ENCODE peak calls at places on chromosomes 1 and 21, in ten cellular contexts. One of them, this sample, is unnamed. For H3K4me1, the result is how much of the 10 kb centered on the place peaks cover.

GRCh38 chr1:206754011-206754410 is 16.6 kb upstream of the IL19 start:
- DNase-seq in transverse colon: no peak
- DNase-seq in A549: no peak
- DNase-seq in psoas muscle: no peak
- DNase-seq in effector memory CD4-positive, alpha-beta T cell: no peak
- DNase-seq in ovary: no peak
- DNase-seq in neural progenitor cell: no peak
- DNase-seq in CD4-positive, alpha-beta memory T cell: no peak
- DNase-seq in tibial nerve: no peak
- DNase-seq in fibroblast of lung: no peak
- DNase-seq in this sample: no peak

GRCh38 chr1:212908971-212909370 is 41.4 kb upstream of the VASH2 start:
- DNase-seq in transverse colon: no peak
- DNase-seq in A549: no peak
- DNase-seq in psoas muscle: no peak
- DNase-seq in effector memory CD4-positive, alpha-beta T cell: no peak
- DNase-seq in ovary: no peak
- DNase-seq in neural progenitor cell: no peak
- DNase-seq in CD4-positive, alpha-beta memory T cell: no peak
- DNase-seq in tibial nerve: no peak
- DNase-seq in fibroblast of lung: no peak
- DNase-seq in this sample: no peak

GRCh38 chr1:65979145-65979544 is 186.4 kb downstream of the PDE4B start:
- DNase-seq in transverse colon: no peak
- DNase-seq in A549: peak
- DNase-seq in psoas muscle: no peak
- DNase-seq in effector memory CD4-positive, alpha-beta T cell: no peak
- DNase-seq in ovary: no peak
- DNase-seq in neural progenitor cell: no peak
- DNase-seq in CD4-positive, alpha-beta memory T cell: no peak
- DNase-seq in tibial nerve: no peak
- DNase-seq in fibroblast of lung: peak
- DNase-seq in this sample: no peak

GRCh38 chr1:94038511-94038910 is 82.4 kb downstream of the ABCA4 start:
- DNase-seq in transverse colon: no peak
- DNase-seq in A549: no peak
- DNase-seq in psoas muscle: no peak
- DNase-seq in effector memory CD4-positive, alpha-beta T cell: no peak
- DNase-seq in ovary: no peak
- DNase-seq in neural progenitor cell: peak
- DNase-seq in CD4-positive, alpha-beta memory T cell: no peak
- DNase-seq in tibial nerve: no peak
- DNase-seq in fibroblast of lung: peak
- DNase-seq in this sample: no peak

GRCh38 chr1:74010206-74010605 is 187.8 kb downstream of the LRRIQ3 start:
- DNase-seq in transverse colon: no peak
- DNase-seq in A549: no peak
- DNase-seq in psoas muscle: no peak
- DNase-seq in effector memory CD4-positive, alpha-beta T cell: no peak
- DNase-seq in ovary: no peak
- DNase-seq in neural progenitor cell: no peak
- DNase-seq in CD4-positive, alpha-beta memory T cell: peak
- DNase-seq in tibial nerve: no peak
- DNase-seq in fibroblast of lung: no peak
- DNase-seq in this sample: no peak

GRCh38 chr21:39220150-39220549 is 36.9 kb upstream of the PSMG1 start:
- DNase-seq in transverse colon: no peak
- DNase-seq in A549: no peak
- DNase-seq in psoas muscle: no peak
- DNase-seq in effector memory CD4-positive, alpha-beta T cell: no peak
- DNase-seq in ovary: no peak
- DNase-seq in neural progenitor cell: no peak
- DNase-seq in CD4-positive, alpha-beta memory T cell: no peak
- DNase-seq in tibial nerve: no peak
- DNase-seq in fibroblast of lung: no peak
- DNase-seq in this sample: no peak

GRCh38 chr1:55131801-55132200 is 83.4 kb downstream of the USP24 start:
- DNase-seq in transverse colon: no peak
- DNase-seq in A549: no peak
- DNase-seq in psoas muscle: no peak
- DNase-seq in effector memory CD4-positive, alpha-beta T cell: no peak
- DNase-seq in ovary: no peak
- DNase-seq in neural progenitor cell: no peak
- DNase-seq in CD4-positive, alpha-beta memory T cell: no peak
- DNase-seq in tibial nerve: no peak
- DNase-seq in fibroblast of lung: peak
- DNase-seq in this sample: no peak

GRCh38 chr1:214310777-214311690 is 30.1 kb downstream of the SMYD2 start:
- DNase-seq in transverse colon: no peak
- DNase-seq in A549: no peak
- DNase-seq in psoas muscle: no peak
- DNase-seq in effector memory CD4-positive, alpha-beta T cell: no peak
- DNase-seq in ovary: no peak
- DNase-seq in neural progenitor cell: peak
- DNase-seq in CD4-positive, alpha-beta memory T cell: peak
- DNase-seq in tibial nerve: no peak
- DNase-seq in fibroblast of lung: no peak
- DNase-seq in this sample: no peak

GRCh38 chr1:210438928-210439841 is 110.5 kb downstream of the HHAT start:
- DNase-seq in transverse colon: no peak
- DNase-seq in A549: peak
- DNase-seq in psoas muscle: no peak
- DNase-seq in effector memory CD4-positive, alpha-beta T cell: no peak
- DNase-seq in ovary: no peak
- DNase-seq in neural progenitor cell: no peak
- DNase-seq in CD4-positive, alpha-beta memory T cell: no peak
- DNase-seq in tibial nerve: no peak
- DNase-seq in fibroblast of lung: peak
- DNase-seq in this sample: no peak

GRCh38 chr1:94542088-94542671 is 621 bp upstream of the F3 start:
- DNase-seq in transverse colon: peak
- DNase-seq in A549: no peak
- DNase-seq in psoas muscle: peak
- DNase-seq in effector memory CD4-positive, alpha-beta T cell: no peak
- DNase-seq in ovary: peak
- DNase-seq in neural progenitor cell: peak
- DNase-seq in CD4-positive, alpha-beta memory T cell: no peak
- DNase-seq in tibial nerve: peak
- DNase-seq in fibroblast of lung: peak
- DNase-seq in this sample: peak

GRCh38 chr1:228342627-228343210 is 63.9 kb downstream of the TRIM11 start:
- DNase-seq in transverse colon: peak
- DNase-seq in A549: no peak
- DNase-seq in psoas muscle: peak
- DNase-seq in effector memory CD4-positive, alpha-beta T cell: no peak
- DNase-seq in ovary: no peak
- DNase-seq in neural progenitor cell: no peak
- DNase-seq in CD4-positive, alpha-beta memory T cell: no peak
- DNase-seq in tibial nerve: no peak
- DNase-seq in fibroblast of lung: no peak
- DNase-seq in this sample: no peak

GRCh38 chr1:6447016-6447817 is 18.8 kb downstream of the TNFRSF25 start:
- DNase-seq in transverse colon: peak
- DNase-seq in A549: no peak
- DNase-seq in psoas muscle: no peak
- DNase-seq in effector memory CD4-positive, alpha-beta T cell: no peak
- DNase-seq in ovary: no peak
- DNase-seq in neural progenitor cell: peak
- DNase-seq in CD4-positive, alpha-beta memory T cell: peak
- DNase-seq in tibial nerve: no peak
- DNase-seq in fibroblast of lung: no peak
- DNase-seq in this sample: peak

GRCh38 chr1:111825217-111825616 is 69.5 kb downstream of the DDX20 start:
- DNase-seq in transverse colon: no peak
- DNase-seq in A549: no peak
- DNase-seq in psoas muscle: no peak
- DNase-seq in effector memory CD4-positive, alpha-beta T cell: no peak
- DNase-seq in ovary: no peak
- DNase-seq in neural progenitor cell: no peak
- DNase-seq in CD4-positive, alpha-beta memory T cell: no peak
- DNase-seq in tibial nerve: no peak
- DNase-seq in fibroblast of lung: no peak
- DNase-seq in this sample: no peak

GRCh38 chr1:169031566-169032224 is 74.8 kb upstream of the ATP1B1 start:
- DNase-seq in transverse colon: no peak
- DNase-seq in A549: no peak
- DNase-seq in psoas muscle: no peak
- DNase-seq in effector memory CD4-positive, alpha-beta T cell: no peak
- DNase-seq in ovary: no peak
- DNase-seq in neural progenitor cell: no peak
- DNase-seq in CD4-positive, alpha-beta memory T cell: no peak
- DNase-seq in tibial nerve: no peak
- DNase-seq in fibroblast of lung: no peak
- DNase-seq in this sample: no peak

GRCh38 chr1:109024651-109025050 is 17.3 kb downstream of the WDR47 start:
- DNase-seq in transverse colon: no peak
- DNase-seq in A549: no peak
- DNase-seq in psoas muscle: no peak
- DNase-seq in effector memory CD4-positive, alpha-beta T cell: no peak
- DNase-seq in ovary: no peak
- DNase-seq in neural progenitor cell: no peak
- DNase-seq in CD4-positive, alpha-beta memory T cell: no peak
- DNase-seq in tibial nerve: no peak
- DNase-seq in fibroblast of lung: peak
- DNase-seq in this sample: no peak

GRCh38 chr21:35252831-35253230 is 203.7 kb upstream of the RUNX1 start:
- DNase-seq in transverse colon: no peak
- DNase-seq in A549: no peak
- DNase-seq in psoas muscle: no peak
- DNase-seq in effector memory CD4-positive, alpha-beta T cell: no peak
- DNase-seq in ovary: no peak
- DNase-seq in neural progenitor cell: no peak
- DNase-seq in CD4-positive, alpha-beta memory T cell: no peak
- DNase-seq in tibial nerve: no peak
- DNase-seq in fibroblast of lung: peak
- DNase-seq in this sample: no peak

GRCh38 chr1:152969036-152969435 is 1.4 kb upstream of the SPRR4 start:
- DNase-seq in transverse colon: no peak
- DNase-seq in A549: no peak
- DNase-seq in psoas muscle: no peak
- DNase-seq in effector memory CD4-positive, alpha-beta T cell: no peak
- DNase-seq in ovary: no peak
- DNase-seq in neural progenitor cell: no peak
- DNase-seq in CD4-positive, alpha-beta memory T cell: no peak
- DNase-seq in tibial nerve: no peak
- DNase-seq in fibroblast of lung: no peak
- DNase-seq in this sample: no peak

GRCh38 chr1:213987876-213988638 is at the start of gene PROX1:
- DNase-seq in transverse colon: peak
- DNase-seq in A549: peak
- DNase-seq in psoas muscle: peak
- DNase-seq in effector memory CD4-positive, alpha-beta T cell: no peak
- DNase-seq in ovary: peak
- DNase-seq in neural progenitor cell: peak
- DNase-seq in CD4-positive, alpha-beta memory T cell: peak
- DNase-seq in tibial nerve: peak
- DNase-seq in fibroblast of lung: peak
- DNase-seq in this sample: peak

GRCh38 chr1:161019767-161020572 is 982 bp downstream of the F11R start:
- DNase-seq in transverse colon: no peak
- DNase-seq in A549: no peak
- DNase-seq in psoas muscle: no peak
- DNase-seq in effector memory CD4-positive, alpha-beta T cell: no peak
- DNase-seq in ovary: no peak
- DNase-seq in neural progenitor cell: peak
- DNase-seq in CD4-positive, alpha-beta memory T cell: no peak
- DNase-seq in tibial nerve: no peak
- DNase-seq in fibroblast of lung: no peak
- DNase-seq in this sample: no peak

GRCh38 chr1:227356582-227357228 is 38.4 kb upstream of the CDC42BPA start:
- DNase-seq in transverse colon: peak
- DNase-seq in A549: peak
- DNase-seq in psoas muscle: no peak
- DNase-seq in effector memory CD4-positive, alpha-beta T cell: no peak
- DNase-seq in ovary: no peak
- DNase-seq in neural progenitor cell: no peak
- DNase-seq in CD4-positive, alpha-beta memory T cell: no peak
- DNase-seq in tibial nerve: no peak
- DNase-seq in fibroblast of lung: no peak
- DNase-seq in this sample: no peak

GRCh38 chr21:16554522-16554921 is 824.7 kb downstream of the USP25 start:
- DNase-seq in transverse colon: no peak
- DNase-seq in A549: no peak
- DNase-seq in psoas muscle: no peak
- DNase-seq in effector memory CD4-positive, alpha-beta T cell: no peak
- DNase-seq in ovary: no peak
- DNase-seq in neural progenitor cell: no peak
- DNase-seq in CD4-positive, alpha-beta memory T cell: no peak
- DNase-seq in tibial nerve: no peak
- DNase-seq in fibroblast of lung: no peak
- DNase-seq in this sample: no peak

GRCh38 chr21:16551101-16551695 is 821.4 kb downstream of the USP25 start:
- DNase-seq in transverse colon: no peak
- DNase-seq in A549: no peak
- DNase-seq in psoas muscle: no peak
- DNase-seq in effector memory CD4-positive, alpha-beta T cell: no peak
- DNase-seq in ovary: no peak
- DNase-seq in neural progenitor cell: peak
- DNase-seq in CD4-positive, alpha-beta memory T cell: no peak
- DNase-seq in tibial nerve: no peak
- DNase-seq in fibroblast of lung: no peak
- DNase-seq in this sample: no peak
- H3K27ac ChIP-seq in transverse colon: no peak
- H3K27ac ChIP-seq in A549: no peak
- H3K27ac ChIP-seq in psoas muscle: no peak
- H3K27ac ChIP-seq in effector memory CD4-positive, alpha-beta T cell: no peak
- H3K27ac ChIP-seq in ovary: no peak
- H3K27ac ChIP-seq in neural progenitor cell: no peak
- H3K27ac ChIP-seq in CD4-positive, alpha-beta memory T cell: no peak
- H3K27ac ChIP-seq in tibial nerve: no peak
- H3K27ac ChIP-seq in fibroblast of lung: no peak
- H3K27ac ChIP-seq in this sample: no peak

GRCh38 chr1:20405893-20406604 is 80.0 kb downstream of the CAMK2N1 start:
- DNase-seq in transverse colon: no peak
- DNase-seq in A549: no peak
- DNase-seq in psoas muscle: no peak
- DNase-seq in effector memory CD4-positive, alpha-beta T cell: no peak
- DNase-seq in ovary: no peak
- DNase-seq in neural progenitor cell: no peak
- DNase-seq in CD4-positive, alpha-beta memory T cell: no peak
- DNase-seq in tibial nerve: no peak
- DNase-seq in fibroblast of lung: peak
- DNase-seq in this sample: no peak
- H3K4me1 ChIP-seq in transverse colon: under half
- H3K4me1 ChIP-seq in A549: under half
- H3K4me1 ChIP-seq in psoas muscle: under half
- H3K4me1 ChIP-seq in effector memory CD4-positive, alpha-beta T cell: under half
- H3K4me1 ChIP-seq in ovary: under half
- H3K4me1 ChIP-seq in neural progenitor cell: under half
- H3K4me1 ChIP-seq in CD4-positive, alpha-beta memory T cell: under half
- H3K4me1 ChIP-seq in tibial nerve: under half
- H3K4me1 ChIP-seq in fibroblast of lung: under half
- H3K4me1 ChIP-seq in this sample: under half

GRCh38 chr1:31405578-31406245 is 7.3 kb upstream of the SERINC2 start:
- DNase-seq in transverse colon: no peak
- DNase-seq in A549: no peak
- DNase-seq in psoas muscle: no peak
- DNase-seq in effector memory CD4-positive, alpha-beta T cell: no peak
- DNase-seq in ovary: no peak
- DNase-seq in neural progenitor cell: no peak
- DNase-seq in CD4-positive, alpha-beta memory T cell: no peak
- DNase-seq in tibial nerve: no peak
- DNase-seq in fibroblast of lung: no peak
- DNase-seq in this sample: peak
- H3K27ac ChIP-seq in transverse colon: no peak
- H3K27ac ChIP-seq in A549: no peak
- H3K27ac ChIP-seq in psoas muscle: no peak
- H3K27ac ChIP-seq in effector memory CD4-positive, alpha-beta T cell: no peak
- H3K27ac ChIP-seq in ovary: no peak
- H3K27ac ChIP-seq in neural progenitor cell: no peak
- H3K27ac ChIP-seq in CD4-positive, alpha-beta memory T cell: no peak
- H3K27ac ChIP-seq in tibial nerve: no peak
- H3K27ac ChIP-seq in fibroblast of lung: no peak
- H3K27ac ChIP-seq in this sample: no peak

GRCh38 chr1:118254483-118254882 is 69.5 kb upstream of the SPAG17 start:
- DNase-seq in transverse colon: no peak
- DNase-seq in A549: no peak
- DNase-seq in psoas muscle: no peak
- DNase-seq in effector memory CD4-positive, alpha-beta T cell: no peak
- DNase-seq in ovary: no peak
- DNase-seq in neural progenitor cell: no peak
- DNase-seq in CD4-positive, alpha-beta memory T cell: no peak
- DNase-seq in tibial nerve: no peak
- DNase-seq in fibroblast of lung: no peak
- DNase-seq in this sample: no peak
- H3K4me1 ChIP-seq in transverse colon: under half
- H3K4me1 ChIP-seq in A549: under half
- H3K4me1 ChIP-seq in psoas muscle: under half
- H3K4me1 ChIP-seq in effector memory CD4-positive, alpha-beta T cell: under half
- H3K4me1 ChIP-seq in ovary: under half
- H3K4me1 ChIP-seq in neural progenitor cell: under half
- H3K4me1 ChIP-seq in CD4-positive, alpha-beta memory T cell: under half
- H3K4me1 ChIP-seq in tibial nerve: under half
- H3K4me1 ChIP-seq in fibroblast of lung: under half
- H3K4me1 ChIP-seq in this sample: under half